ENCODE peak calls at places on chromosome 2, in four cellular contexts. T, Y, J and X are unnamed samples.

GRCh38 chr2:230738391-230738811 is 25.8 kb downstream of the CAB39 start:
- DNase-seq in T (no peak), Y (peak; percentile 24), J (no peak), X (no peak)

GRCh38 chr2:110973275-110973674 is 147.4 kb upstream of the BCL2L11 start:
- DNase-seq in T (no peak), Y (no peak), J (no peak), X (no peak)

GRCh38 chr2:234683950-234684349 is 187.1 kb upstream of the ARL4C start:
- DNase-seq in T (no peak), Y (no peak), J (no peak), X (no peak)

GRCh38 chr2:145023331-145023934 is 503.5 kb upstream of the ZEB2 start:
- DNase-seq in T (no peak), Y (no peak), J (no peak), X (no peak)

GRCh38 chr2:18788590-18788989 is 199.2 kb upstream of the NT5C1B start:
- DNase-seq in T (no peak), Y (no peak), J (peak; percentile 42), X (no peak)

GRCh38 chr2:159086874-159087273 is 118.4 kb downstream of the TANC1 start:
- DNase-seq in T (no peak), Y (no peak), J (no peak), X (no peak)

GRCh38 chr2:106869512-106870276 is 16.3 kb downstream of the ST6GAL2 start:
- DNase-seq in T (no peak), Y (no peak), J (no peak), X (no peak)

GRCh38 chr2:40128796-40129195 is 323.1 kb downstream of the SLC8A1 start:
- DNase-seq in T (no peak), Y (peak; percentile 30), J (no peak), X (no peak)

GRCh38 chr2:9115219-9115618 is 91.4 kb upstream of the ASAP2 start:
- DNase-seq in T (no peak), Y (no peak), J (no peak), X (no peak)

GRCh38 chr2:73877071-73877802 is 15.6 kb upstream of the ACTG2 start:
- DNase-seq in T (no peak), Y (no peak), J (no peak), X (no peak)

GRCh38 chr2:74747411-74748080 is 86.4 kb upstream of the HK2 start:
- DNase-seq in T (no peak), Y (peak; percentile 95), J (no peak), X (no peak)

GRCh38 chr2:240397542-240397916 is 37.9 kb upstream of the GPC1 start:
- DNase-seq in T (no peak), Y (no peak), J (no peak), X (no peak)